ENCODE peak calls at places on chromosomes 3 and 15, in six cellular contexts. E is activated effector memory CD4-positive, alpha-beta T cell treated with anti-CD3 and anti-CD28 coated beads, Interleukin-2, amount 50 U/mL, for 16 hours; L is upper lobe of right lung; F is NCI-H1694 treated with DMSO at 0.1 percent for 48 hours; D is breast epithelium; G is activated T-cell treated with anti-CD3 and anti-CD28 coated beads, Interleukin-2, amount 50 U/mL, for 4 hours. I is an unnamed sample.

GRCh38 chr3:38726751-38727150 is 77.3 kb upstream of the SCN5A start:
- DNase-seq in E (no peak), L (no peak), F (no peak), D (no peak), G (no peak), I (no peak)

GRCh38 chr3:49462222-49462621 is 7.8 kb upstream of the DAG1 start:
- DNase-seq in E (no peak), L (no peak), F (no peak), D (no peak), G (no peak), I (no peak)

GRCh38 chr3:134328147-134328591 is 46.1 kb downstream of the AMOTL2 start:
- DNase-seq in E (peak; percentile 51), L (no peak), F (no peak), D (peak; percentile 37), G (no peak), I (no peak)

GRCh38 chr3:187210555-187211327 is 13.5 kb downstream of the RTP1 start:
- DNase-seq in E (no peak), L (no peak), F (no peak), D (no peak), G (no peak), I (no peak)

GRCh38 chr15:81274932-81275341 is 49.0 kb downstream of the STARD5 start:
- DNase-seq in E (peak; percentile 91), L (peak; percentile 79), F (peak; percentile 66), D (peak; percentile 69), G (peak; percentile 82), I (no peak)

GRCh38 chr3:158702815-158703481 is 29.3 kb downstream of the RARRES1 start:
- DNase-seq in E (no peak), L (no peak), F (no peak), D (no peak), G (no peak), I (no peak)

GRCh38 chr3:126212250-126212628 is 31.9 kb upstream of the ALDH1L1 start:
- DNase-seq in E (no peak), L (no peak), F (no peak), D (no peak), G (no peak), I (no peak)

GRCh38 chr3:45765956-45766355 is 30.4 kb downstream of the SLC6A20 start:
- DNase-seq in E (no peak), L (no peak), F (no peak), D (peak; percentile 20), G (no peak), I (no peak)

GRCh38 chr3:187255314-187255713 is 36.2 kb downstream of the MASP1 start:
- DNase-seq in E (no peak), L (no peak), F (no peak), D (no peak), G (no peak), I (no peak)

I was measured in 8988T.